ENCODE peak calls at places on chromosomes 4 and X, in five cellular contexts. V, D, Y, K and S are unnamed samples.

GRCh38 chrX:10505726-10506125 is 114.7 kb downstream of the MID1 start:
- DNase-seq in D (no peak), Y (no peak), V (no peak), K (no peak), S (no peak)

GRCh38 chr4:69546121-69546520 is 50.4 kb upstream of the UGT2B4 start:
- DNase-seq in V (no peak), K (no peak), Y (no peak), D (no peak), S (no peak)

GRCh38 chr4:123832173-123833026 is 435.8 kb downstream of the SPRY1 start:
- DNase-seq in K (no peak), D (no peak), V (peak), Y (peak), S (peak)

GRCh38 chr4:182938213-182938645 is 21.0 kb upstream of the DCTD start:
- DNase-seq in Y (peak), V (peak), D (peak), K (peak), S (peak)

GRCh38 chr4:173128199-173128890 is 40.3 kb upstream of the GALNT7 start:
- DNase-seq in D (no peak), Y (no peak), K (no peak), V (no peak), S (no peak)

GRCh38 chrX:15310117-15310516 is 5.3 kb downstream of the ASB11 start:
- DNase-seq in D (no peak), Y (no peak), K (no peak), V (no peak), S (peak)

GRCh38 chr4:19927381-19927780 is 324.3 kb upstream of the SLIT2 start:
- DNase-seq in Y (no peak), K (no peak), V (no peak), D (peak), S (no peak)

GRCh38 chr4:8817813-8818062 is 53.9 kb downstream of the HMX1 start:
- DNase-seq in K (no peak), Y (no peak), D (peak), V (no peak), S (no peak)

GRCh38 chr4:21507439-21507838 is 441.1 kb downstream of the KCNIP4 start:
- DNase-seq in K (no peak), D (no peak), Y (no peak), V (no peak), S (no peak)

GRCh38 chr4:89070041-89070440 is 13.1 kb upstream of the FAM13A start:
- DNase-seq in Y (no peak), D (no peak), V (no peak), K (no peak), S (no peak)
- H3K4me3 ChIP-seq in Y (no peak), D (no peak), V (no peak), K (no peak), S (no peak)

GRCh38 chr4:101792056-101792575 is 1.6 kb downstream of the BANK1 start:
- DNase-seq in D (no peak), Y (no peak), K (no peak), V (no peak), S (no peak)

GRCh38 chr4:101790521-101791188 is at the start of gene BANK1:
- DNase-seq in V (no peak), K (peak), Y (no peak), D (peak), S (peak)

GRCh38 chr4:101787917-101788316 is 2.6 kb upstream of the BANK1 start:
- DNase-seq in D (no peak), V (no peak), K (no peak), Y (no peak), S (no peak)

GRCh38 chr4:101793397-101793796 is 2.9 kb downstream of the BANK1 start:
- DNase-seq in V (no peak), Y (no peak), D (no peak), K (no peak), S (no peak)

GRCh38 chr4:101791189-101791572 is 651 bp downstream of the BANK1 start:
- DNase-seq in K (peak), V (no peak), D (no peak), Y (no peak), S (no peak)
- H3K27ac ChIP-seq in K (peak), V (no peak), D (peak), Y (no peak), S (no peak)

DNA sequence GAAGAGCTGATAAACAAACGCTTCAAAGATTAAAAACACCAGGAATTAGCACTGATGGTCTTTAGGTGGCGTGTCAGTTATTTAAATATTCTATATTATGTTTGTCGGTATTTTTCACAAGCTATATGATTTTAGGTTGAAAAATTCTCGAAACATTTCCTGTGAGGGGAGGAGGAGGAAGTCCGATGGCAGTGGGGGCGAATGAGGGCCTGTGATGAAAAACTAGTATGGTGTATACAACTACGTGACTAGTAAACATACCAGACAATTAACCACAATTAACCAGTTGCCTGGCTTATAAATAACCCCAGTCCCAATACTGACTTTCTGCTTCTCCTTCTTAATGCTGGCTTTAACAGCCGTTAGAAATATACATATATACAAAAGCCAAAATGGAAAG is 612 bp upstream of the NAP1L2 start:
- DNase-seq in K (no peak), Y (no peak), V (no peak), D (no peak), S (no peak)
- H3K4me3 ChIP-seq in K (no peak), Y (peak), V (peak), D (peak), S (peak)

GRCh38 chrX:47180346-47180745 is 13.3 kb upstream of the UBA1 start:
- DNase-seq in V (no peak), K (no peak), D (no peak), Y (no peak), S (no peak)

GRCh38 chrX:47179928-47180255 is 13.7 kb upstream of the UBA1 start:
- DNase-seq in V (no peak), Y (no peak), D (no peak), K (no peak), S (no peak)

GRCh38 chrX:47178337-47178736 is 15.3 kb upstream of the UBA1 start:
- DNase-seq in D (no peak), Y (no peak), V (no peak), K (no peak), S (no peak)

GRCh38 chrX:47181301-47181700 is 12.3 kb upstream of the UBA1 start:
- DNase-seq in K (no peak), V (no peak), Y (no peak), D (no peak), S (no peak)

GRCh38 chrX:47179221-47179927 is 14.3 kb upstream of the UBA1 start:
- DNase-seq in D (no peak), Y (no peak), K (no peak), V (peak), S (no peak)
- H3K27ac ChIP-seq in D (no peak), Y (no peak), K (no peak), V (peak), S (no peak)

GRCh38 chr4:105662935-105663675 is 45.4 kb downstream of the INTS12 start:
- DNase-seq in K (no peak), V (no peak), Y (no peak), D (no peak), S (no peak)
- H3K4me3 ChIP-seq in K (no peak), V (no peak), Y (no peak), D (no peak), S (no peak)

GRCh38 chrX:29858714-29859113 is 356.6 kb upstream of the MAGEB2 start:
- DNase-seq in D (no peak), V (no peak), Y (no peak), K (no peak), S (no peak)
- H3K27ac ChIP-seq in D (no peak), V (no peak), Y (no peak), K (no peak), S (no peak)

GRCh38 chrX:12984629-12985303 is 9.9 kb downstream of the TMSB4X start:
- DNase-seq in K (peak), V (no peak), Y (no peak), D (no peak), S (peak)
- H3K4me3 ChIP-seq in K (no peak), V (no peak), Y (no peak), D (no peak), S (no peak)

GRCh38 chr4:112889619-112890294 is 159.7 kb upstream of the ANK2 start:
- DNase-seq in V (no peak), K (no peak), Y (no peak), D (no peak), S (no peak)
- H3K27ac ChIP-seq in V (peak), K (no peak), Y (peak), D (peak), S (no peak)

GRCh38 chr4:137307806-137308205 is 224.5 kb downstream of the PCDH18 start:
- DNase-seq in D (no peak), Y (peak), K (no peak), V (no peak), S (no peak)
- H3K4me3 ChIP-seq in D (no peak), Y (no peak), K (no peak), V (no peak), S (no peak)

GRCh38 chr4:1017211-1017610 is 5.8 kb downstream of the FGFRL1 start:
- DNase-seq in V (no peak), Y (no peak), K (no peak), D (no peak), S (no peak)

GRCh38 chr4:1019726-1020470 is 8.5 kb downstream of the FGFRL1 start:
- DNase-seq in Y (no peak), V (no peak), K (no peak), D (no peak), S (no peak)

GRCh38 chr4:1017706-1018105 is 6.3 kb downstream of the FGFRL1 start:
- DNase-seq in D (no peak), K (no peak), Y (no peak), V (no peak), S (no peak)

GRCh38 chr4:1019320-1019719 is 7.9 kb downstream of the FGFRL1 start:
- DNase-seq in V (no peak), K (no peak), Y (no peak), D (no peak), S (no peak)

DNA sequence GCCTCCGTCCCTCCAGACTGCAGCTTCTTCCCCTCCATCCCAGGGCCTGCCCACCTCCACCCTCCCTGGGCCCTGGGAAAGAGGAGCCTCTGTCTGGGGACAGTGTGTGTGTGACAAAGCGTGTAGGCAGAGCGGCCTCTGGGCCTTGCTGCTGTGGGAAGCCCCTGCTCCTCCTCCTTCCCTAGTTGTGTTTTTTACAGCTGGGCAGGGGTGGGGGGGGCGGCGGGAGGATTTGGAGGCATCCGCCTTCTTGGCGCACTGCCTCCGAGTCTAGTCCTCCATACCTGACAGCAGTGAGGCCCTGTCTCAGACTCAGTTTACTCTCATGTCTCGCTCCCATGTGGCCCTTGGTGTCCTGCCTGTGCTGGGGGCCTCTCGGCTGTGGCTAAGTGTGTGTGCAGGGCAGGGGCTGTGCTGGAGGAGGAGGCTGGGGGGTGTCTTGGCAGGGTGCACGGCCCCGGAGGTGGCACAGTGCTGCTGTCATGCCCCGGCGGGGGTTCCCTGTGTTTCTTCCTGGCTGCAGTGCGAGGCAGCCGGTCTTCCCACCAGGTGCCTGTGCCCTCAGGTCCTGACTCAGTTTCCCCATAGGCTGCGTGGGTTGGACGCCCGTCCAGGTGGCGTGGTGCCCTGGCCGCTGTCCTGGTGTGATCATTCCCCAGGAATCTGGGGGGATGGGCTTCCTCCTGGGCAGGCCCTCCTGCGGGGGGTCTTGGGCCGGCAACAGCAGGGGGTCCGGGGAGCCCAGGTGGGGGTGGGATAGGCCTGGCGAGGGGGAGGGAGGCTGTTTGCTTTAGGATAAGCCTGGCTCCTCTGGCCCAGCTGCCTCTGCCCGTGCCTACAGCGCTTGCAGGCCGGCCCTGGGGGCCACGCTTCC is 7.0 kb downstream of the FGFRL1 start:
- DNase-seq in Y (no peak), K (no peak), D (no peak), V (no peak), S (no peak)
- H3K27ac ChIP-seq in Y (no peak), K (no peak), D (no peak), V (no peak), S (no peak)